ENCODE peak calls at places on chromosomes 4 and X, in nine cellular contexts. One of them, this sample, is unnamed.

GRCh38 chr4:123340381-123340701 is 56.3 kb upstream of the SPRY1 start:
- DNase-seq in suprapubic skin: no peak
- DNase-seq in prostate gland: no peak
- DNase-seq in spleen: no peak
- DNase-seq in HCT116: peak; percentile 34
- DNase-seq in H1: no peak
- DNase-seq in transverse colon: no peak
- DNase-seq in stomach: no peak
- DNase-seq in upper lobe of left lung: no peak
- DNase-seq in this sample: no peak

GRCh38 chrX:70998402-70999027 is 67.6 kb upstream of the SLC7A3 start:
- DNase-seq in suprapubic skin: no peak
- DNase-seq in prostate gland: peak; percentile 62
- DNase-seq in spleen: no peak
- DNase-seq in HCT116: no peak
- DNase-seq in H1: peak; percentile 46
- DNase-seq in transverse colon: no peak
- DNase-seq in stomach: no peak
- DNase-seq in upper lobe of left lung: no peak
- DNase-seq in this sample: peak; percentile 70

GRCh38 chrX:136858007-136858756 is 22.3 kb downstream of the RBMX start:
- DNase-seq in suprapubic skin: no peak
- DNase-seq in prostate gland: no peak
- DNase-seq in spleen: no peak
- DNase-seq in HCT116: no peak
- DNase-seq in H1: no peak
- DNase-seq in transverse colon: no peak
- DNase-seq in stomach: no peak
- DNase-seq in upper lobe of left lung: no peak
- DNase-seq in this sample: no peak

GRCh38 chrX:10110316-10110932 is 46.4 kb upstream of the CLCN4 start:
- DNase-seq in suprapubic skin: no peak
- DNase-seq in prostate gland: no peak
- DNase-seq in spleen: no peak
- DNase-seq in HCT116: no peak
- DNase-seq in H1: no peak
- DNase-seq in transverse colon: no peak
- DNase-seq in stomach: no peak
- DNase-seq in upper lobe of left lung: no peak
- DNase-seq in this sample: no peak

GRCh38 chrX:125289920-125290319 is 29.8 kb upstream of the TEX13C start:
- DNase-seq in suprapubic skin: no peak
- DNase-seq in prostate gland: no peak
- DNase-seq in spleen: no peak
- DNase-seq in HCT116: no peak
- DNase-seq in H1: no peak
- DNase-seq in transverse colon: no peak
- DNase-seq in stomach: no peak
- DNase-seq in upper lobe of left lung: no peak
- DNase-seq in this sample: no peak

GRCh38 chr4:145480257-145480656 is 1.4 kb upstream of the SMAD1 start:
- DNase-seq in suprapubic skin: no peak
- DNase-seq in prostate gland: no peak
- DNase-seq in spleen: no peak
- DNase-seq in HCT116: no peak
- DNase-seq in H1: no peak
- DNase-seq in transverse colon: no peak
- DNase-seq in stomach: no peak
- DNase-seq in upper lobe of left lung: no peak
- DNase-seq in this sample: no peak

GRCh38 chrX:69104756-69105434 is 60.4 kb downstream of the PJA1 start:
- DNase-seq in suprapubic skin: no peak
- DNase-seq in prostate gland: no peak
- DNase-seq in spleen: peak; percentile 44
- DNase-seq in HCT116: no peak
- DNase-seq in H1: no peak
- DNase-seq in transverse colon: no peak
- DNase-seq in stomach: no peak
- DNase-seq in upper lobe of left lung: no peak
- DNase-seq in this sample: no peak

GRCh38 chrX:111100191-111100590 is 4.2 kb downstream of the PAK3 start:
- DNase-seq in suprapubic skin: no peak
- DNase-seq in prostate gland: peak; percentile 5
- DNase-seq in spleen: peak; percentile 74
- DNase-seq in HCT116: peak; percentile 10
- DNase-seq in H1: peak; percentile 50
- DNase-seq in transverse colon: peak; percentile 10
- DNase-seq in stomach: no peak
- DNase-seq in upper lobe of left lung: no peak
- DNase-seq in this sample: no peak

GRCh38 chr4:187128226-187128625 is 404.6 kb upstream of the FAT1 start:
- DNase-seq in suprapubic skin: no peak
- DNase-seq in prostate gland: no peak
- DNase-seq in spleen: no peak
- DNase-seq in HCT116: no peak
- DNase-seq in H1: no peak
- DNase-seq in transverse colon: no peak
- DNase-seq in stomach: no peak
- DNase-seq in upper lobe of left lung: no peak
- DNase-seq in this sample: no peak

GRCh38 chrX:9482408-9482807 is 17.6 kb downstream of the TBL1X start:
- DNase-seq in suprapubic skin: no peak
- DNase-seq in prostate gland: no peak
- DNase-seq in spleen: no peak
- DNase-seq in HCT116: no peak
- DNase-seq in H1: no peak
- DNase-seq in transverse colon: no peak
- DNase-seq in stomach: no peak
- DNase-seq in upper lobe of left lung: no peak
- DNase-seq in this sample: no peak

GRCh38 chr4:11587797-11588196 is 159.1 kb upstream of the HS3ST1 start:
- DNase-seq in suprapubic skin: no peak
- DNase-seq in prostate gland: no peak
- DNase-seq in spleen: no peak
- DNase-seq in HCT116: no peak
- DNase-seq in H1: no peak
- DNase-seq in transverse colon: no peak
- DNase-seq in stomach: no peak
- DNase-seq in upper lobe of left lung: no peak
- DNase-seq in this sample: no peak

GRCh38 chr4:39151120-39151713 is 31.1 kb upstream of the WDR19 start:
- DNase-seq in suprapubic skin: no peak
- DNase-seq in prostate gland: no peak
- DNase-seq in spleen: no peak
- DNase-seq in HCT116: no peak
- DNase-seq in H1: no peak
- DNase-seq in transverse colon: no peak
- DNase-seq in stomach: no peak
- DNase-seq in upper lobe of left lung: no peak
- DNase-seq in this sample: no peak

GRCh38 chrX:107731831-107732502 is 43.6 kb downstream of the TSC22D3 start:
- DNase-seq in suprapubic skin: peak; percentile 85
- DNase-seq in prostate gland: peak; percentile 68
- DNase-seq in spleen: peak; percentile 76
- DNase-seq in HCT116: peak; percentile 42
- DNase-seq in H1: no peak
- DNase-seq in transverse colon: peak; percentile 80
- DNase-seq in stomach: peak; percentile 95
- DNase-seq in upper lobe of left lung: peak; percentile 95
- DNase-seq in this sample: peak; percentile 81

GRCh38 chr4:34158883-34159282 is 2085.4 kb downstream of the ARAP2 start:
- DNase-seq in suprapubic skin: no peak
- DNase-seq in prostate gland: no peak
- DNase-seq in spleen: no peak
- DNase-seq in HCT116: no peak
- DNase-seq in H1: no peak
- DNase-seq in transverse colon: no peak
- DNase-seq in stomach: no peak
- DNase-seq in upper lobe of left lung: no peak
- DNase-seq in this sample: no peak

GRCh38 chr4:115213705-115214104 is 100.3 kb upstream of the NDST4 start:
- DNase-seq in suprapubic skin: no peak
- DNase-seq in prostate gland: no peak
- DNase-seq in spleen: no peak
- DNase-seq in HCT116: no peak
- DNase-seq in H1: no peak
- DNase-seq in transverse colon: no peak
- DNase-seq in stomach: no peak
- DNase-seq in upper lobe of left lung: no peak
- DNase-seq in this sample: no peak
- TF ChIP-seq POLR2AphosphoS5 in suprapubic skin: no peak
- TF ChIP-seq POLR2AphosphoS5 in prostate gland: no peak
- TF ChIP-seq POLR2AphosphoS5 in spleen: no peak
- TF ChIP-seq POLR2AphosphoS5 in HCT116: no peak
- TF ChIP-seq POLR2AphosphoS5 in H1: no peak
- TF ChIP-seq POLR2AphosphoS5 in transverse colon: no peak
- TF ChIP-seq POLR2AphosphoS5 in stomach: no peak
- TF ChIP-seq POLR2AphosphoS5 in upper lobe of left lung: no peak
- TF ChIP-seq POLR2AphosphoS5 in this sample: no peak

GRCh38 chr4:73836373-73837269 is at the start of gene CXCL6:
- DNase-seq in suprapubic skin: peak; percentile 65
- DNase-seq in prostate gland: peak; percentile 28
- DNase-seq in spleen: peak; percentile 84
- DNase-seq in HCT116: no peak
- DNase-seq in H1: peak; percentile 79
- DNase-seq in transverse colon: peak; percentile 28
- DNase-seq in stomach: peak; percentile 48
- DNase-seq in upper lobe of left lung: peak; percentile 75
- DNase-seq in this sample: no peak

GRCh38 chr4:73839715-73840114 is 3.2 kb downstream of the CXCL6 start:
- DNase-seq in suprapubic skin: no peak
- DNase-seq in prostate gland: no peak
- DNase-seq in spleen: no peak
- DNase-seq in HCT116: no peak
- DNase-seq in H1: no peak
- DNase-seq in transverse colon: no peak
- DNase-seq in stomach: no peak
- DNase-seq in upper lobe of left lung: no peak
- DNase-seq in this sample: no peak

GRCh38 chr4:73842696-73843095 is 6.2 kb downstream of the CXCL6 start:
- DNase-seq in suprapubic skin: no peak
- DNase-seq in prostate gland: no peak
- DNase-seq in spleen: no peak
- DNase-seq in HCT116: no peak
- DNase-seq in H1: no peak
- DNase-seq in transverse colon: no peak
- DNase-seq in stomach: no peak
- DNase-seq in upper lobe of left lung: no peak
- DNase-seq in this sample: no peak

GRCh38 chr4:73841243-73841925 is 4.9 kb downstream of the CXCL6 start:
- DNase-seq in suprapubic skin: no peak
- DNase-seq in prostate gland: no peak
- DNase-seq in spleen: no peak
- DNase-seq in HCT116: no peak
- DNase-seq in H1: no peak
- DNase-seq in transverse colon: no peak
- DNase-seq in stomach: no peak
- DNase-seq in upper lobe of left lung: no peak
- DNase-seq in this sample: no peak

DNA sequence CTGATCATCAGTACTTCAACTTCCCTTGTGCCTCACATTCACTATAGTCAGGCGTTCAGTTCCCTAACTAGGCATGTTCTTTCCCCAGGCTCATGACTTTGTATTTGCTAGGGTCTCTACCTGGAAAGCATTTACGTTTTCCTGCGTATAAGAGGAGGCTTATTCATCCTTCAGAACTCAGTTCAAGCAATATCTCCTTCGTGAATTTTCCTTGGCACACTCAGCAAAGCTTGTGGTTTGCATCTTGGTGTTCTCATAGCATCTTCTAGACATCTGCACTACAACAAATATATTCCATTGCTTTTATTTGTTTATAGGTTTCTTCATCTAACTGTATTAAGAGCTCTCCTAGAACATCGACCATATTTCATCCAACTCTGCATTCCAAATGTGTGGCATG is 2.6 kb downstream of the CXCL6 start:
- DNase-seq in suprapubic skin: no peak
- DNase-seq in prostate gland: no peak
- DNase-seq in spleen: no peak
- DNase-seq in HCT116: no peak
- DNase-seq in H1: no peak
- DNase-seq in transverse colon: no peak
- DNase-seq in stomach: no peak
- DNase-seq in upper lobe of left lung: no peak
- DNase-seq in this sample: no peak
- H3K9me3 ChIP-seq in suprapubic skin: no peaks in the 10 kb centered on the region
- H3K9me3 ChIP-seq in prostate gland: no peaks in the 10 kb centered on the region
- H3K9me3 ChIP-seq in spleen: no peaks in the 10 kb centered on the region
- H3K9me3 ChIP-seq in HCT116: no peaks in the 10 kb centered on the region
- H3K9me3 ChIP-seq in H1: no peaks in the 10 kb centered on the region
- H3K9me3 ChIP-seq in transverse colon: no peaks in the 10 kb centered on the region
- H3K9me3 ChIP-seq in stomach: no peaks in the 10 kb centered on the region
- H3K9me3 ChIP-seq in upper lobe of left lung: no peaks in the 10 kb centered on the region
- H3K9me3 ChIP-seq in this sample: no peaks in the 10 kb centered on the region

GRCh38 chr4:153989505-153989904 is 200.6 kb upstream of the SFRP2 start:
- DNase-seq in suprapubic skin: no peak
- DNase-seq in prostate gland: no peak
- DNase-seq in spleen: no peak
- DNase-seq in HCT116: no peak
- DNase-seq in H1: no peak
- DNase-seq in transverse colon: no peak
- DNase-seq in stomach: no peak
- DNase-seq in upper lobe of left lung: no peak
- DNase-seq in this sample: no peak

GRCh38 chr4:153987291-153987690 is 198.4 kb upstream of the SFRP2 start:
- DNase-seq in suprapubic skin: no peak
- DNase-seq in prostate gland: no peak
- DNase-seq in spleen: no peak
- DNase-seq in HCT116: no peak
- DNase-seq in H1: no peak
- DNase-seq in transverse colon: no peak
- DNase-seq in stomach: no peak
- DNase-seq in upper lobe of left lung: no peak
- DNase-seq in this sample: no peak

DNA sequence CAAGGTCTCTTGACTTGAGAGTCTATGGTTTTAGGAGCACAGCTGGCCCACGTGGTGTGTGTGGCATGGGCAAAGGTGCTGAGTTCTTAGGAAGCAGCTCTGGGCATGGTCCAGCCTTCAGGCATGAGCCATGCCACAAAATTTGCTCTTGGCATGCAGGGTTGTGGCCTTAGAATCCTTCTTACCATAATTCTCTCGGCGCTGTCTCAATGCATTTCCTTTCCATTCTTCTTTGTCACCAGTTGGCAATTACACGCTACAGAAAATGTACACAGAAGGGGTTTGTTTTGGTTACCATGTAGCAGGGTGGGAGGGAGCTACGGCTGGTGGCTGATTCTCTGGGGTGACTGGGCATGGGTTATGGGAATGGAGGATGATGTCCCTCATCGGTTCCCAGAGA is 199.6 kb upstream of the SFRP2 start:
- DNase-seq in suprapubic skin: no peak
- DNase-seq in prostate gland: no peak
- DNase-seq in spleen: no peak
- DNase-seq in HCT116: no peak
- DNase-seq in H1: no peak
- DNase-seq in transverse colon: no peak
- DNase-seq in stomach: no peak
- DNase-seq in upper lobe of left lung: no peak
- DNase-seq in this sample: no peak
- TF ChIP-seq POLR2AphosphoS5 in suprapubic skin: no peak
- TF ChIP-seq POLR2AphosphoS5 in prostate gland: no peak
- TF ChIP-seq POLR2AphosphoS5 in spleen: no peak
- TF ChIP-seq POLR2AphosphoS5 in HCT116: no peak
- TF ChIP-seq POLR2AphosphoS5 in H1: no peak
- TF ChIP-seq POLR2AphosphoS5 in transverse colon: no peak
- TF ChIP-seq POLR2AphosphoS5 in stomach: no peak
- TF ChIP-seq POLR2AphosphoS5 in upper lobe of left lung: no peak
- TF ChIP-seq POLR2AphosphoS5 in this sample: no peak

GRCh38 chr4:175215657-175216056 is 297.5 kb downstream of the ADAM29 start:
- DNase-seq in suprapubic skin: no peak
- DNase-seq in prostate gland: no peak
- DNase-seq in spleen: no peak
- DNase-seq in HCT116: no peak
- DNase-seq in H1: no peak
- DNase-seq in transverse colon: no peak
- DNase-seq in stomach: no peak
- DNase-seq in upper lobe of left lung: no peak
- DNase-seq in this sample: no peak
- H3K9me3 ChIP-seq in suprapubic skin: peaks cover 16% of the 10 kb centered on the region
- H3K9me3 ChIP-seq in prostate gland: no peaks in the 10 kb centered on the region
- H3K9me3 ChIP-seq in spleen: no peaks in the 10 kb centered on the region
- H3K9me3 ChIP-seq in HCT116: no peaks in the 10 kb centered on the region
- H3K9me3 ChIP-seq in H1: peaks cover 35% of the 10 kb centered on the region
- H3K9me3 ChIP-seq in transverse colon: peaks cover 17% of the 10 kb centered on the region
- H3K9me3 ChIP-seq in stomach: peaks cover 37% of the 10 kb centered on the region
- H3K9me3 ChIP-seq in upper lobe of left lung: peaks cover 32% of the 10 kb centered on the region
- H3K9me3 ChIP-seq in this sample: peaks cover 41% of the 10 kb centered on the region

This sample was measured in breast epithelium.